ENCODE peak calls at places on chromosomes 7 and 10, in four cellular contexts. J, L, U and V are unnamed samples.

GRCh38 chr7:12093365-12093764 is 117.7 kb upstream of the TMEM106B start:
- DNase-seq in L (no peak), J (no peak), U (no peak), V (no peak)

GRCh38 chr7:83060218-83060617 is 102.5 kb downstream of the PCLO start:
- DNase-seq in J (no peak), U (no peak), L (no peak), V (no peak)

GRCh38 chr7:155346285-155346684 is 48.6 kb downstream of the INSIG1 start:
- DNase-seq in U (no peak), J (no peak), L (no peak), V (peak)

GRCh38 chr7:92448185-92448747 is 984 bp downstream of the GATAD1 start:
- DNase-seq in L (peak), J (peak), U (peak), V (peak)

GRCh38 chr7:155857141-155857540 is 44.9 kb upstream of the SHH start:
- DNase-seq in J (no peak), L (no peak), U (no peak), V (no peak)

GRCh38 chr7:17771901-17772408 is 168.3 kb downstream of the SNX13 start:
- DNase-seq in U (no peak), J (no peak), L (no peak), V (no peak)

GRCh38 chr10:68647928-68648327 is 73.1 kb upstream of the CCAR1 start:
- DNase-seq in U (no peak), L (peak), J (no peak), V (peak)

GRCh38 chr10:71769279-71769823 is 4.0 kb downstream of the VSIR start:
- DNase-seq in J (no peak), U (peak), L (no peak), V (peak)

GRCh38 chr7:930975-931758 is 23.3 kb downstream of the ADAP1 start:
- DNase-seq in U (no peak), L (no peak), J (no peak), V (peak)

DNA sequence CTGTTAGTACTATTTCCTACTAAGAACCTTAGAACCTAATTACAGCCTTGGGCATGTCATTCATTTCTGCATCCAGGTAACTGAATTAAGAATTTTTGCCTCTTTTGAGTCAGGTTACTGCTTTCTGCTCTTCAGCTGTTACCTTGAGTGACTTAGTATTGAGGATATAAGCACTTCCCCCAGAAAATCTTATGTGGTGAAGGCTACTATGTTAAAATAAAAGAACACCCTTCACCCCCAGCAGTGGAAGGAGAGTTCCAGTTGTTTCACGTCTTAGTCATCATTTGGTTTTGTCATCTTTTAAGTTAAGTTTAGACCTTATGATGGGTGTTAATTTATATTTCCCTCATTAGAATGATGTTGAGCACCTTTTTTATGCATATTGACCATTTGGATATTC is 82.8 kb downstream of the GLCCI1 start:
- DNase-seq in J (no peak), L (no peak), U (no peak), V (no peak)
- TF ChIP-seq MYC in J (no peak), L (no peak), U (no peak), V (no peak)

GRCh38 chr7:99398891-99399445 is 9.4 kb downstream of the PDAP1 start:
- DNase-seq in L (no peak), J (no peak), U (no peak), V (no peak)
- TF ChIP-seq POLR2A in L (peak), J (no peak), U (no peak), V (peak)

GRCh38 chr7:128102490-128103291 is 71.5 kb upstream of the LRRC4 start:
- DNase-seq in L (no peak), U (no peak), J (no peak), V (peak)

GRCh38 chr7:128104109-128104742 is 73.0 kb upstream of the LRRC4 start:
- DNase-seq in J (no peak), U (no peak), L (no peak), V (peak)

GRCh38 chr7:128105228-128106022 is 74.2 kb upstream of the LRRC4 start:
- DNase-seq in J (no peak), L (no peak), U (no peak), V (no peak)

GRCh38 chr7:128100949-128101713 is 69.9 kb upstream of the LRRC4 start:
- DNase-seq in J (no peak), U (no peak), L (no peak), V (no peak)

GRCh38 chr7:128103498-128104108 is 72.4 kb upstream of the LRRC4 start:
- DNase-seq in U (peak), L (peak), J (no peak), V (peak)
- H3K4me3 ChIP-seq in U (no peak), L (peak), J (peak), V (peak)

DNA sequence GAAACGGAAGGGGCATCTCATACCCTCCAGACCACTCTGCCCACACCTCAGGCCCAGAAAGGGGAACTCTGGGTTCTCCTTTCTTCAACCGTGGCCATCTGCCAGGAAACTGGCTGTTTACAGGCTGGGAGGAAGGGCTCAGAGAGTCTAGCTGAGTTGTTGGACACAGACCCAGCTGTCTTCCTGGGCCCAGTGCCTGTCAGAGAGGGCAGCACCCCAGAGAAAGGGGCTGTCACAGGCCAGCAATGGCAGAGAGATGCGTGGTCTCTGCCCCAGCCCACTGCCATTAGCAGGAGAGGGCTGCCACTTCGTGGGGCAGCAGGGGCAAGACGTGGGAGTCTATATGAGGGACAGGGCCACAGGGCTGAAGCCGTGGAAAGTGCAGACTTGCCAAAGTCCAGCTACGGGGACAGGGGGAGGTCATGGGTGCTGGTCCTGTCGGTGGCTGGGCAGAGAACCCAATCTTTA is 11.0 kb downstream of the GRID1 start:
- DNase-seq in U (no peak), J (no peak), L (no peak), V (peak)
- TF ChIP-seq MYC in U (no peak), J (no peak), L (no peak), V (peak)

DNA sequence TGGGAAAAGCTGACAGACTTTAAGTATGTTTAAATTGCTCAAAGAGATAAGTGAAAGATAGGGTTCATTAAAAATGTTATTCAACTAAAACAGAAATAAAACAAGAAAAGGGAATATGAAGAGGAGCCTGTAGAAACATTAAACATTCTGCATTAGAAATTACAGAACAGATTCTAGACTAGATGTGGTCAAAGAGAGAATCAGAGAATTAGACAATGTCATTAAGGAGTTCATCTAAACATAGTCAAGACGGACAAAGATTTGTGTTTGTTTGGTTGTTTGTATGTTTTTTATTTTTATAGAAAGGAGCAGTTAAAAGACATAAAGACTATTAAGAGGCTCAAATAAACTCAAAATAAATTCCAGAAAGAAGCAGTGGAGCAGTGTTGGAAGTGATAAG is 80.0 kb downstream of the NKX6-2 start:
- DNase-seq in J (no peak), U (no peak), L (no peak), V (no peak)
- TF ChIP-seq POLR2A in J (no peak), U (no peak), L (no peak), V (no peak)

DNA sequence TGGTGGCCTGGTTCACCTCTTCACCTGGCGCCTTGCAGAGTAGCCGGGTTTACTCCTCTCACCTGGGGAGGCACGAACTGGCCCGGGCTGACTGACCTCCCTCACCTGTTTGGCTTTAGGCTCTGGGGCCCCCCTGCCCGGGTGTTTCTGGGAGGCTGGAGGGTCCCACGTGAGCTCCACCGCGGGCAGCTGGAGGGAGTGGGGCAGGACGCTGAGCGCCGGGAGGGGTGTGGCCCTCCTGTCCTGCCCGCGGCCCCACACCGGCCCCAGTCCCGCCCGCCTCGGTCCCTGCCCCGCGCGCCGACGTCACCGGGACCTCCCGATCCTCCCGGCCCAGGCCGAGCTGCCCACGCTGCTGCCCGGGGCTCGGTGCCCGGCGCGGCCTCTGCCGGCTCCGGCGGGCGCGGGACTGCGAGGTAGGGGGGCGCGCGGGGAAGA is at the start of gene AMZ1:
- DNase-seq in L (no peak), J (no peak), U (no peak), V (no peak)
- H3K4me3 ChIP-seq in L (peak), J (no peak), U (no peak), V (no peak)

DNA sequence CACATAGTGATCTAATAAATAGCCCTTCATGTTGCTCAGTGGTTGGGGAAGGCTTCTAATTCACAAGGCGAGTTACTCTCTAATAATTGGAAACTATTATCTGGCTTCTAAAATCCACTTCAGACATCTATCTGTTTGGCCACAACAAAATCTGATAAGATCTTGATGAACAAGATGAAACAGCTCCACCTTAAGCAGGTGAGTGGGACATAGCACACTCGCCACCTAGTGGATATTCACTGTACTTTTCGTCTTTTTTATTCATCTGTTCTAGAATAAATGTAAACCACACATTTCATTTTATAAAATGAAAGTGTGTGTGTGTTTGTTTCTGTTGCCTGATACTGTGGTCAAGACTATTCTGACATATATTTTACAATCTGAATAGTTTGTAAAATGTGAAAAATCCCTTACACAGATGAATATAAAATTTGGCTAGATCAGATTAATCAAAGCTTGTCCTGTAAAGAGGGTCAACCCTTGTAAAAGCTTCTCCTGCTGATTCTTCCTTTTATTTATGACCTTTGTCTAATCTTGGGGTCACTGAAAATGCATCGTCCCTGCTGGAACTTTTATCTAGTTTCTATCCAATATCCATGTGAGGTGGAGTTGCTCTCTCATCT is 26.5 kb upstream of the CNTNAP2 start:
- DNase-seq in L (peak), J (peak), U (no peak), V (peak)
- TF ChIP-seq MYC in L (no peak), J (no peak), U (no peak), V (no peak)

GRCh38 chr10:11170993-11171416 is 153.3 kb downstream of the CELF2 start:
- DNase-seq in J (no peak), U (peak), L (no peak), V (peak)
- TF ChIP-seq POLR2A in J (no peak), U (no peak), L (no peak), V (no peak)